ENCODE peak calls at places on chromosomes 12 and 14, in nine cellular contexts. D, E, P, X, I, G, V, Z and U are unnamed samples.
A peak's percentile ranks its signal among the peaks of the same experiment; 100 is the strongest.

GRCh38 chr14:60652674-60653387 is 3.6 kb upstream of the SIX1 start:
- DNase-seq in D (no peak), E (no peak), P (no peak), X (no peak), I (no peak), G (no peak), V (no peak), Z (no peak), U (no peak)

GRCh38 chr14:99643343-99643742 is 1.6 kb upstream of the HHIPL1 start:
- DNase-seq in D (no peak), E (no peak), P (no peak), X (no peak), I (no peak), G (no peak), V (no peak), Z (no peak), U (no peak)

GRCh38 chr12:98653866-98654493 is 8.9 kb downstream of the APAF1 start:
- DNase-seq in D (no peak), E (no peak), P (peak; percentile 39), X (no peak), I (peak; percentile 68), G (no peak), V (no peak), Z (no peak), U (no peak)

GRCh38 chr12:19048943-19049342 is 80.6 kb upstream of the PLEKHA5 start:
- DNase-seq in D (no peak), E (no peak), P (peak; percentile 20), X (no peak), I (no peak), G (no peak), V (no peak), Z (no peak), U (no peak)

GRCh38 chr12:93569656-93570551 is 2.6 kb upstream of the SOCS2 start:
- DNase-seq in D (peak; percentile 88), E (peak; percentile 79), P (peak; percentile 73), X (peak; percentile 87), I (peak; percentile 83), G (peak; percentile 97), V (peak; percentile 86), Z (peak; percentile 89), U (peak; percentile 90)

GRCh38 chr14:51818748-51819386 is 41.5 kb upstream of the GNG2 start:
- DNase-seq in D (no peak), E (no peak), P (no peak), X (no peak), I (no peak), G (no peak), V (no peak), Z (no peak), U (no peak)

GRCh38 chr12:69500631-69501030 is 30.4 kb downstream of the FRS2 start:
- DNase-seq in D (no peak), E (no peak), P (no peak), X (no peak), I (peak; percentile 36), G (no peak), V (no peak), Z (no peak), U (no peak)

GRCh38 chr12:98388126-98388525 is 127.3 kb upstream of the TMPO start:
- DNase-seq in D (no peak), E (no peak), P (no peak), X (no peak), I (no peak), G (no peak), V (no peak), Z (no peak), U (no peak)

GRCh38 chr12:127060310-127060847 is 1206.6 kb upstream of the TMEM132C start:
- DNase-seq in D (no peak), E (no peak), P (no peak), X (no peak), I (no peak), G (no peak), V (no peak), Z (no peak), U (peak; percentile 65)

GRCh38 chr14:23366163-23366921 is 1.4 kb upstream of the EFS start:
- DNase-seq in D (peak; percentile 51), E (no peak), P (no peak), X (peak; percentile 79), I (peak; percentile 49), G (peak; percentile 91), V (peak; percentile 83), Z (peak; percentile 79), U (peak; percentile 72)

GRCh38 chr12:29317556-29318363 is 63.2 kb downstream of the ERGIC2 start:
- DNase-seq in D (no peak), E (peak; percentile 59), P (peak; percentile 49), X (peak; percentile 18), I (peak; percentile 36), G (no peak), V (no peak), Z (peak; percentile 49), U (peak; percentile 51)

GRCh38 chr12:52816189-52816588 is 2.3 kb upstream of the KRT4 start:
- DNase-seq in D (no peak), E (no peak), P (no peak), X (no peak), I (no peak), G (no peak), V (no peak), Z (no peak), U (no peak)

GRCh38 chr14:65069874-65070709 is 32.2 kb downstream of the MAX start:
- DNase-seq in D (peak; percentile 33), E (no peak), P (no peak), X (no peak), I (no peak), G (no peak), V (no peak), Z (no peak), U (no peak)

DNA sequence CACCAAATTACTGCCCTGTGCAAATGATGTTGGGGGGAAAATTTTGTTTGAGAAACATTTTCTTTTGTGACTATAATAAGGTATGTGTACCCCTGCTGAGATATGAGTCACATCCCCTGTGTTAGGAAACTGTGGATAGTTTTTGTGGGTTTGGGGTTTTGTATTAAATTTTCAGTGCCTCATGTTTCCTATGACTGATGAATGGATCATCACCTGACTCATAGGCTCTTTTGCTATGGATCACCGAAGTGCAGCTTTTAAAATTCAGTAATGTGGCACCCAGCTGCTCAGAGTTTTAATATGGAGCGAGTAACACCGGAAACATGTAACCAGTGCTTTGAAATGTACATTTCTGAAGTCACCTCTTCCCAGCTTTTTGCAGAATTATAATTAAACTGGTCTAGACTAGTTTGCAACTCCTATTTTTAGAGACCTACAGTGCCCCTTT is 167.4 kb upstream of the HMGA2 start:
- DNase-seq in D (no peak), E (no peak), P (no peak), X (no peak), I (peak; percentile 99), G (no peak), V (no peak), Z (no peak), U (no peak)
- H3K4me3 ChIP-seq in D (no peak overlapping the region), E (no peak overlapping the region), P (no peak overlapping the region), X (no peak overlapping the region), I (no peak overlapping the region), G (no peak overlapping the region), V (no peak overlapping the region), Z (no peak overlapping the region), U (no peak overlapping the region)

DNA sequence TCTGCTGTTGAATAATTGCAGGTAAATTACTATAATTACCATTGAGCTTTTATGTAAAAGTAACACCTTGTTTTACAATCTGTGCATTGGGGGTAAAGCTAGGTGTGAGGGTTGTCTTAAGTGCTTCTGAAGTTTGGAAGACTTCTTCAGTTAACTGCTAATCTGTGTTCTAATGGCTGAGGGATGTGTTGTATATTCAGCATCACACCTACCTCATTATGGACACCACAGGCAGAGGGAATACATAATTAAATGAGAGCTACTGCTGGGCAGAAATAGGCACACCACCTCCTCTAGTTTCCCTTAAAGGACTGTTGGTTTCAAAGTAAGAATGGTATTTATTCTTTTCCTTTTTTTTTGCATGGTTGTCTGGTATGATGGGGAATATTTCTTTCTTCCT is 502.3 kb upstream of the RGS6 start:
- DNase-seq in D (no peak), E (no peak), P (no peak), X (no peak), I (no peak), G (no peak), V (no peak), Z (no peak), U (no peak)
- H3K4me3 ChIP-seq in D (no peak overlapping the region), E (no peak overlapping the region), P (no peak overlapping the region), X (no peak overlapping the region), I (no peak overlapping the region), G (no peak overlapping the region), V (no peak overlapping the region), Z (no peak overlapping the region), U (no peak overlapping the region)

GRCh38 chr14:73712071-73712506 is 2.1 kb downstream of the PNMA1 start:
- DNase-seq in D (no peak), E (no peak), P (no peak), X (no peak), I (no peak), G (no peak), V (no peak), Z (no peak), U (no peak)
- H3K4me3 ChIP-seq in D (no peak overlapping the region), E (peak overlapping the region; percentile 93), P (peak overlapping the region; percentile 75), X (no peak overlapping the region), I (peak overlapping the region; percentile 79), G (no peak overlapping the region), V (peak overlapping the region; percentile 90), Z (peak overlapping the region; percentile 51), U (peak overlapping the region; percentile 85)

GRCh38 chr12:21751517-21751916 is 23.0 kb downstream of the KCNJ8 start:
- DNase-seq in D (no peak), E (no peak), P (no peak), X (no peak), I (peak; percentile 66), G (no peak), V (no peak), Z (no peak), U (no peak)
- H3K4me3 ChIP-seq in D (no peak overlapping the region), E (no peak overlapping the region), P (no peak overlapping the region), X (no peak overlapping the region), I (no peak overlapping the region), G (no peak overlapping the region), V (no peak overlapping the region), Z (no peak overlapping the region), U (no peak overlapping the region)

DNA sequence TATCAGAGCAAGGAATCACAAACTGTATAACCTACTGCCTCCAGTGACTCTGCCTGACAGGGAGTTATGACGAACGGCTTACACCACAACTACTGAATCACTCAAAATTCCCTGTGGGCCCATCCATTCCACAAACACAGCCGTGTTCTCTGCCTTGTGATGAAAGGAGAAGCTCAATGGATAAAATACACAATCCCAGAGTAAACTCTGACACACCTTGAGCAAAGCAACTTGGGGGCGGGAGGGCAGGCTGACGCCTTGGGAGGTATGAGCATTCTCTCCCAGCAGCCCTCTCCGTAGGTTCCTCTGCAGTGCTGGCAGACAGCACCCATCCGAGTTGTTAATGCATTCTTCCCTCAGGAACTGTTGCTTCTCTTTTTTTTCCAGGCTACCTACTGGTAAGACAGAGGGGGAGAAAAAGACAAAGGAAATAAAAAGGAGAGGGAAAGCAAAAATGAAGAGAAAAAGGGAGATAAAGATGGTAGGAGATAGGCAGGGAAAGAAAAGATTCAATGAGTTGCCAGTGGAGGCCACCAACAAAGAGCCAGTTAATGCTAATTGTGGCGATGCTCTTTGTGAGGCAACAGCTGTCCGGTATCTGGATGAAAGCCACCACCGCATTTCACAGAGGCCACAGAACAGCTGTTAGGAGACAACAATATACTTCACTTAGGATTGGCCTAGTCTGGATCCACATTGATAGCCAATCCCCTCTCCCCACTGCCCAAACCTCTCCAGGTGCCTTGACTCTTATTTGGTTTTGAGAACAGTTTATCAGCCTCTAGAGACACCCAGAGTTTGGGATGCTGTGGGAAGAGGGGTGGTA is 4.7 kb upstream of the DIO2 start:
- DNase-seq in D (no peak), E (no peak), P (no peak), X (peak; percentile 18), I (peak; percentile 21), G (no peak), V (no peak), Z (no peak), U (no peak)
- H3K4me3 ChIP-seq in D (no peak overlapping the region), E (no peak overlapping the region), P (no peak overlapping the region), X (no peak overlapping the region), I (no peak overlapping the region), G (no peak overlapping the region), V (no peak overlapping the region), Z (no peak overlapping the region), U (no peak overlapping the region)

GRCh38 chr12:76813972-76814371 is 50.1 kb downstream of the ZDHHC17 start:
- DNase-seq in D (no peak), E (no peak), P (no peak), X (no peak), I (no peak), G (no peak), V (no peak), Z (no peak), U (no peak)
- H3K4me3 ChIP-seq in D (no peak overlapping the region), E (no peak overlapping the region), P (no peak overlapping the region), X (no peak overlapping the region), I (no peak overlapping the region), G (no peak overlapping the region), V (no peak overlapping the region), Z (no peak overlapping the region), U (no peak overlapping the region)